ENCODE peak calls at places on chromosomes 13 and 19, in six cellular contexts. One of them, this sample, is unnamed.

GRCh38 chr13:50707533-50708096 is 135.9 kb downstream of the DLEU7 start:
- DNase-seq in COR-L47: no peak
- DNase-seq in fibroblast of pulmonary artery: no peak
- DNase-seq in T47D: no peak
- DNase-seq in right atrium auricular region: no peak
- DNase-seq in activated naive CD4-positive, alpha-beta T cell: no peak
- DNase-seq in this sample: no peak

GRCh38 chr13:104114111-104114510 is 1047.9 kb upstream of the SLC10A2 start:
- DNase-seq in COR-L47: no peak
- DNase-seq in fibroblast of pulmonary artery: peak
- DNase-seq in T47D: no peak
- DNase-seq in right atrium auricular region: no peak
- DNase-seq in activated naive CD4-positive, alpha-beta T cell: no peak
- DNase-seq in this sample: no peak

GRCh38 chr19:34370983-34371382 is 6.0 kb downstream of the GPI start:
- DNase-seq in COR-L47: no peak
- DNase-seq in fibroblast of pulmonary artery: no peak
- DNase-seq in T47D: no peak
- DNase-seq in right atrium auricular region: no peak
- DNase-seq in activated naive CD4-positive, alpha-beta T cell: no peak
- DNase-seq in this sample: no peak

GRCh38 chr13:26956532-26957142 is 196.1 kb upstream of the GPR12 start:
- DNase-seq in COR-L47: no peak
- DNase-seq in fibroblast of pulmonary artery: no peak
- DNase-seq in T47D: no peak
- DNase-seq in right atrium auricular region: no peak
- DNase-seq in activated naive CD4-positive, alpha-beta T cell: no peak
- DNase-seq in this sample: no peak

GRCh38 chr19:2613507-2614295 is 88.8 kb downstream of the GNG7 start:
- DNase-seq in COR-L47: no peak
- DNase-seq in fibroblast of pulmonary artery: peak
- DNase-seq in T47D: peak
- DNase-seq in right atrium auricular region: no peak
- DNase-seq in activated naive CD4-positive, alpha-beta T cell: peak
- DNase-seq in this sample: no peak

GRCh38 chr13:25753976-25754375 is 297.8 kb downstream of the SHISA2 start:
- DNase-seq in COR-L47: no peak
- DNase-seq in fibroblast of pulmonary artery: no peak
- DNase-seq in T47D: no peak
- DNase-seq in right atrium auricular region: no peak
- DNase-seq in activated naive CD4-positive, alpha-beta T cell: no peak
- DNase-seq in this sample: no peak

GRCh38 chr19:45508931-45509691 is 1.8 kb downstream of the VASP start:
- DNase-seq in COR-L47: peak
- DNase-seq in fibroblast of pulmonary artery: peak
- DNase-seq in T47D: peak
- DNase-seq in right atrium auricular region: peak
- DNase-seq in activated naive CD4-positive, alpha-beta T cell: no peak
- DNase-seq in this sample: no peak

GRCh38 chr19:37227996-37228395 is 10.0 kb downstream of the ZNF383 start:
- DNase-seq in COR-L47: peak
- DNase-seq in fibroblast of pulmonary artery: no peak
- DNase-seq in T47D: peak
- DNase-seq in right atrium auricular region: no peak
- DNase-seq in activated naive CD4-positive, alpha-beta T cell: no peak
- DNase-seq in this sample: no peak

GRCh38 chr19:10858204-10858828 is 10.1 kb downstream of the C19orf38 start:
- DNase-seq in COR-L47: no peak
- DNase-seq in fibroblast of pulmonary artery: peak
- DNase-seq in T47D: no peak
- DNase-seq in right atrium auricular region: no peak
- DNase-seq in activated naive CD4-positive, alpha-beta T cell: no peak
- DNase-seq in this sample: no peak

GRCh38 chr13:30464496-30465351 is 1.0 kb downstream of the HMGB1 start:
- DNase-seq in COR-L47: peak
- DNase-seq in fibroblast of pulmonary artery: peak
- DNase-seq in T47D: peak
- DNase-seq in right atrium auricular region: peak
- DNase-seq in activated naive CD4-positive, alpha-beta T cell: peak
- DNase-seq in this sample: no peak

GRCh38 chr19:16168465-16169081 is 4.8 kb downstream of the CIB3 start:
- DNase-seq in COR-L47: no peak
- DNase-seq in fibroblast of pulmonary artery: peak
- DNase-seq in T47D: peak
- DNase-seq in right atrium auricular region: no peak
- DNase-seq in activated naive CD4-positive, alpha-beta T cell: no peak
- DNase-seq in this sample: no peak

GRCh38 chr13:32501058-32501457 is 37.5 kb downstream of the N4BP2L2 start:
- DNase-seq in COR-L47: no peak
- DNase-seq in fibroblast of pulmonary artery: no peak
- DNase-seq in T47D: no peak
- DNase-seq in right atrium auricular region: no peak
- DNase-seq in activated naive CD4-positive, alpha-beta T cell: no peak
- DNase-seq in this sample: no peak

GRCh38 chr13:36685912-36686311 is 12.1 kb downstream of the SERTM1 start:
- DNase-seq in COR-L47: no peak
- DNase-seq in fibroblast of pulmonary artery: peak
- DNase-seq in T47D: no peak
- DNase-seq in right atrium auricular region: no peak
- DNase-seq in activated naive CD4-positive, alpha-beta T cell: no peak
- DNase-seq in this sample: no peak

GRCh38 chr19:14203258-14203657 is 2.7 kb downstream of the ADGRL1 start:
- DNase-seq in COR-L47: no peak
- DNase-seq in fibroblast of pulmonary artery: no peak
- DNase-seq in T47D: no peak
- DNase-seq in right atrium auricular region: no peak
- DNase-seq in activated naive CD4-positive, alpha-beta T cell: no peak
- DNase-seq in this sample: no peak

GRCh38 chr13:89165685-89166084 is 1494.5 kb downstream of the SLITRK5 start:
- DNase-seq in COR-L47: no peak
- DNase-seq in fibroblast of pulmonary artery: no peak
- DNase-seq in T47D: no peak
- DNase-seq in right atrium auricular region: no peak
- DNase-seq in activated naive CD4-positive, alpha-beta T cell: no peak
- DNase-seq in this sample: no peak

GRCh38 chr13:105272660-105273631 is 1262.5 kb downstream of the EFNB2 start:
- DNase-seq in COR-L47: no peak
- DNase-seq in fibroblast of pulmonary artery: no peak
- DNase-seq in T47D: no peak
- DNase-seq in right atrium auricular region: no peak
- DNase-seq in activated naive CD4-positive, alpha-beta T cell: no peak
- DNase-seq in this sample: no peak

GRCh38 chr13:110450941-110451340 is 110.6 kb downstream of the RAB20 start:
- DNase-seq in COR-L47: no peak
- DNase-seq in fibroblast of pulmonary artery: no peak
- DNase-seq in T47D: no peak
- DNase-seq in right atrium auricular region: no peak
- DNase-seq in activated naive CD4-positive, alpha-beta T cell: no peak
- DNase-seq in this sample: no peak

GRCh38 chr13:97109841-97110492 is 112.2 kb upstream of the MBNL2 start:
- DNase-seq in COR-L47: peak
- DNase-seq in fibroblast of pulmonary artery: peak
- DNase-seq in T47D: peak
- DNase-seq in right atrium auricular region: peak
- DNase-seq in activated naive CD4-positive, alpha-beta T cell: peak
- DNase-seq in this sample: no peak

GRCh38 chr19:51458899-51459592 is 792 bp upstream of the SIGLEC8 start:
- DNase-seq in COR-L47: no peak
- DNase-seq in fibroblast of pulmonary artery: no peak
- DNase-seq in T47D: no peak
- DNase-seq in right atrium auricular region: no peak
- DNase-seq in activated naive CD4-positive, alpha-beta T cell: no peak
- DNase-seq in this sample: no peak

GRCh38 chr19:23440207-23440606 is 44.9 kb upstream of the ZNF91 start:
- DNase-seq in COR-L47: no peak
- DNase-seq in fibroblast of pulmonary artery: no peak
- DNase-seq in T47D: no peak
- DNase-seq in right atrium auricular region: no peak
- DNase-seq in activated naive CD4-positive, alpha-beta T cell: no peak
- DNase-seq in this sample: no peak

GRCh38 chr13:90414691-90415596 is 932.5 kb upstream of the MIR17HG start:
- DNase-seq in COR-L47: no peak
- DNase-seq in fibroblast of pulmonary artery: peak
- DNase-seq in T47D: no peak
- DNase-seq in right atrium auricular region: no peak
- DNase-seq in activated naive CD4-positive, alpha-beta T cell: no peak
- DNase-seq in this sample: no peak

GRCh38 chr13:75764251-75764650 is 128.1 kb downstream of the LMO7 start:
- DNase-seq in COR-L47: no peak
- DNase-seq in fibroblast of pulmonary artery: no peak
- DNase-seq in T47D: no peak
- DNase-seq in right atrium auricular region: no peak
- DNase-seq in activated naive CD4-positive, alpha-beta T cell: no peak
- DNase-seq in this sample: no peak

GRCh38 chr13:23681253-23681652 is 111.0 kb downstream of the TNFRSF19 start:
- DNase-seq in COR-L47: no peak
- DNase-seq in fibroblast of pulmonary artery: peak
- DNase-seq in T47D: no peak
- DNase-seq in right atrium auricular region: no peak
- DNase-seq in activated naive CD4-positive, alpha-beta T cell: no peak
- DNase-seq in this sample: no peak

GRCh38 chr19:6970478-6970877 is 50.8 kb downstream of the MBD3L2B start:
- DNase-seq in COR-L47: no peak
- DNase-seq in fibroblast of pulmonary artery: no peak
- DNase-seq in T47D: peak
- DNase-seq in right atrium auricular region: no peak
- DNase-seq in activated naive CD4-positive, alpha-beta T cell: no peak
- DNase-seq in this sample: no peak

This sample was measured in cortex of kidney.